ENCODE peak calls at places on chromosome 11, in four cellular contexts. A, G, Y and M are unnamed samples.

GRCh38 chr11:43359432-43359818 is 705 bp downstream of the TTC17 start:
- DNase-seq in A (peak; percentile 28), G (no peak), Y (no peak), M (no peak)

GRCh38 chr11:86888164-86888977 is 66.8 kb downstream of the FZD4 start:
- DNase-seq in A (peak; percentile 79), G (no peak), Y (no peak), M (no peak)

GRCh38 chr11:45618897-45619296 is 46.5 kb downstream of the CHST1 start:
- DNase-seq in A (no peak), G (no peak), Y (no peak), M (no peak)

GRCh38 chr11:119207300-119207570 is 1.1 kb downstream of the CBL start:
- DNase-seq in A (no peak), G (no peak), Y (no peak), M (no peak)

GRCh38 chr11:18106688-18107087 is 806 bp upstream of the SAAL1 start:
- DNase-seq in A (peak; percentile 65), G (no peak), Y (no peak), M (no peak)

GRCh38 chr11:133809525-133810178 is 35.7 kb downstream of the SPATA19 start:
- DNase-seq in A (no peak), G (no peak), Y (no peak), M (no peak)

GRCh38 chr11:129323896-129324522 is 51.6 kb upstream of the BARX2 start:
- DNase-seq in A (peak; percentile 28), G (no peak), Y (no peak), M (no peak)

GRCh38 chr11:2810401-2811205 is 75.0 kb downstream of the CDKN1C start:
- DNase-seq in A (no peak), G (no peak), Y (peak; percentile 52), M (no peak)

GRCh38 chr11:83299681-83300080 is 13.5 kb upstream of the CCDC90B start:
- DNase-seq in A (no peak), G (no peak), Y (no peak), M (no peak)

GRCh38 chr11:121429556-121429955 is 22.6 kb upstream of the SORL1 start:
- DNase-seq in A (no peak), G (no peak), Y (no peak), M (no peak)

GRCh38 chr11:15818132-15818842 is 538.1 kb downstream of the SOX6 start:
- DNase-seq in A (no peak), G (no peak), Y (no peak), M (no peak)

GRCh38 chr11:78008174-78008573 is 13.7 kb upstream of the INTS4 start:
- DNase-seq in A (no peak), G (no peak), Y (no peak), M (no peak)

GRCh38 chr11:3073029-3073435 is 15.8 kb upstream of the CARS1 start:
- DNase-seq in A (peak; percentile 17), G (no peak), Y (no peak), M (no peak)

GRCh38 chr11:10181811-10182210 is 112.2 kb downstream of the SBF2 start:
- DNase-seq in A (peak; percentile 36), G (no peak), Y (no peak), M (no peak)

GRCh38 chr11:120344302-120345004 is 8.2 kb downstream of the ARHGEF12 start:
- DNase-seq in A (peak; percentile 43), G (no peak), Y (no peak), M (no peak)

GRCh38 chr11:2421226-2421994 is 20.9 kb downstream of the TSSC4 start:
- DNase-seq in A (no peak), G (no peak), Y (no peak), M (no peak)

GRCh38 chr11:63826471-63827190 is 12.3 kb upstream of the MARK2 start:
- DNase-seq in A (no peak), G (no peak), Y (no peak), M (no peak)

GRCh38 chr11:87355614-87356013 is 317.9 kb downstream of the TMEM135 start:
- DNase-seq in A (no peak), G (no peak), Y (no peak), M (no peak)

GRCh38 chr11:113663567-113663966 is 42.5 kb downstream of the TMPRSS5 start:
- DNase-seq in A (no peak), G (no peak), Y (no peak), M (no peak)

GRCh38 chr11:86162257-86162656 is 82.3 kb upstream of the EED start:
- DNase-seq in A (peak; percentile 93), G (peak; percentile 80), Y (no peak), M (no peak)

GRCh38 chr11:113571531-113571930 is 96.3 kb upstream of the DRD2 start:
- DNase-seq in A (no peak), G (no peak), Y (no peak), M (no peak)

GRCh38 chr11:123419720-123420466 is 10.2 kb upstream of the GRAMD1B start:
- DNase-seq in A (no peak), G (no peak), Y (no peak), M (no peak)

GRCh38 chr11:110022548-110022947 is 70.6 kb upstream of the ZC3H12C start:
- DNase-seq in A (peak; percentile 25), G (no peak), Y (no peak), M (no peak)

GRCh38 chr11:111067994-111068393 is 177.5 kb upstream of the POU2AF2 start:
- DNase-seq in A (no peak), G (no peak), Y (no peak), M (no peak)

GRCh38 chr11:95605271-95605940 is 184.2 kb downstream of the FAM76B start:
- DNase-seq in A (no peak), G (no peak), Y (no peak), M (no peak)

GRCh38 chr11:26112190-26112715 is 219.7 kb upstream of the ANO3 start:
- DNase-seq in A (no peak), G (no peak), Y (no peak), M (no peak)

GRCh38 chr11:13207665-13208594 is 69.7 kb upstream of the BMAL1 start:
- DNase-seq in A (peak; percentile 84), G (no peak), Y (no peak), M (no peak)

GRCh38 chr11:93549986-93550385 is 6.8 kb upstream of the SMCO4 start:
- DNase-seq in A (no peak), G (no peak), Y (no peak), M (no peak)

DNA sequence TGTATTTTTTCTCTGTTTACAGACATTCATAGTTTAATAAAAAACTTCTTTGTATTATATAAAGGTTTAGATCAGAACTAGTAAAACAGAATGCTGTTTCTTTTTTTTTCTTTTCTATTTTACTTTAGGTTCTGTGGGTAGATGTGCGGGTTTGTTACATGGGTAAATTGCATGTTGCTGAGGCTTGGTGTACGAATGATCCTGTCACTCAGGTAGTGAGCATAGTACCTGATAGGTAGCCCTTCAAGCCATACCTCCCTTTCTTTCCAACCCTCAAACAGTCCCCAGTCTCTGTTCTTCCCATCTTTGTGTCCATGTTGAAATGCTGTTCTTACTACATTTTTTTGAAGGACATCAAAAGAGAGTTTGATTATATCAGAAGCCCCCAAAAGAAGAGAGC is 3.2 kb downstream of the ATM start:
- DNase-seq in A (no peak), G (no peak), Y (no peak), M (no peak)
- H3K4me3 ChIP-seq in A (no peak overlapping the region), G (no peak overlapping the region), Y (no peak overlapping the region), M (no peak overlapping the region)

DNA sequence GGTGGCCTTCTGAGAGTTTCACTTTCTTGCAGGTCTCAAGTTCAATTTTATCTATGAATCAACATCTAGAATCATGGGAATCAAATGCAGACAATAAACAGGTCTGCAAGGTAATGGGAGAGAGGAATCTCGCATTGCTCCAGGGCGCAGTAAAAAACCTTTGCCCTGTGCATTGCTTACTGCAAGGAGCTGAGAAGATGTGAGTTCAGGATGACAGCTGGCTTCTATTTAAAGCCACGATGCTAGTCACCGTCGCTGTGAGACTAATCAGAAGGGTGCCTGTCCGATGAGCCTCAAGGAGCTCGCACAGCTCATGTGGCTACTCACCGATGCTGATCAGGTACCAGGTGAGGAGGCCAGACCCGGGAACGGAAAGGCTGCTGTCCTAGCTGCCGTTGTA is 30.2 kb upstream of the APOA1 start:
- DNase-seq in A (no peak), G (no peak), Y (no peak), M (no peak)
- H3K4me3 ChIP-seq in A (no peak overlapping the region), G (no peak overlapping the region), Y (no peak overlapping the region), M (no peak overlapping the region)

DNA sequence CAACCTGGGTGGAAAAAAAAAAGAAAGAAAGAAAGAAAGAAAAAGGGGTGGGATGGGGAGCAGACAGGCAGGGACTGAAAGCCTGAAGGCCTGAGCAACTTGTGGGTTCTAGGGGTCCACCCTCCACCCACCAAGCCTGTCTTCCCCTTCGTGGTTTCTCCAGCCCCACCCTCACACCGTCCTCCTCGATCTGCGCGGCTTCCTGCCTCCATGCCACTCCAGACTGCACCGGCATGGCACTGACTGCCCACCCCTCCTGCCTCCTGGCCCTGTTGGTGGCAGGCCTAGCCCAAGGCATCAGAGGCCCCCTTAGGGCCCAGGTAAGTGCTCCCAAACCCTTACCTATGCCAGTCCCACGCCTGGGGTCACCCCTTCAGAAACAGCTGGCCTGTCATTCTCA is at the start of gene CTSW:
- DNase-seq in A (no peak), G (no peak), Y (no peak), M (no peak)
- H3K4me3 ChIP-seq in A (no peak within 1 kb of the TSS), G (peak within 1 kb of the TSS; percentile 22), Y (no peak within 1 kb of the TSS), M (no peak within 1 kb of the TSS)

GRCh38 chr11:33701831-33702230 is 1.2 kb upstream of the C11orf91 start:
- DNase-seq in A (peak; percentile 92), G (no peak), Y (no peak), M (no peak)
- H3K4me3 ChIP-seq in A (no peak overlapping the region), G (no peak overlapping the region), Y (no peak overlapping the region), M (no peak overlapping the region)